ENCODE peak calls at places on chromosomes 3 and 15, in nine cellular contexts. C is astrocyte of the cerebellum; J is activated CD4-positive, alpha-beta T cell treated with anti-CD3 and anti-CD28 coated beads for 48 hours; D is activated CD4-positive, CD25-positive, alpha-beta regulatory T cell treated with anti-CD3 and anti-CD28 coated beads, Interleukin-2, amount 50 U/mL, for 72 hours; P is WTC11; U is stimulated activated CD8-positive, alpha-beta memory T cell treated with anti-CD3 and anti-CD28 coated beads, Interleukin-7, amount 100 ng/mL, for 24 hours; K is T-cell; E is kidney glomerular epithelial cell; T is lower leg skin. L is an unnamed sample.

GRCh38 chr3:47664519-47664918 is 85.9 kb upstream of the CSPG5 start:
- DNase-seq in C (no peak), J (no peak), D (no peak), P (no peak), U (no peak), K (no peak), E (no peak), T (no peak), L (no peak)

GRCh38 chr15:45199136-45199810 is 11.5 kb upstream of the SHF start:
- DNase-seq in C (no peak), J (peak; percentile 54), D (no peak), P (peak; percentile 29), U (no peak), K (peak; percentile 23), E (peak; percentile 69), T (no peak), L (peak; percentile 22)

GRCh38 chr3:126112531-126113237 is 28.8 kb upstream of the SLC41A3 start:
- DNase-seq in C (no peak), J (no peak), D (no peak), P (no peak), U (no peak), K (no peak), E (no peak), T (peak; percentile 83), L (no peak)

GRCh38 chr3:60309539-60310268 is 941.5 kb downstream of the FHIT start:
- DNase-seq in C (no peak), J (no peak), D (no peak), P (no peak), U (no peak), K (no peak), E (no peak), T (no peak), L (no peak)

GRCh38 chr15:68433551-68433950 is 1.6 kb upstream of the ITGA11 start:
- DNase-seq in C (no peak), J (no peak), D (no peak), P (no peak), U (no peak), K (no peak), E (no peak), T (peak; percentile 54), L (no peak)

GRCh38 chr15:96047255-96047931 is 283.1 kb upstream of the NR2F2 start:
- DNase-seq in C (peak; percentile 95), J (no peak), D (no peak), P (no peak), U (no peak), K (no peak), E (peak; percentile 95), T (no peak), L (no peak)

GRCh38 chr15:78767331-78767951 is 43.8 kb downstream of the ADAMTS7 start:
- DNase-seq in C (no peak), J (no peak), D (no peak), P (peak; percentile 28), U (no peak), K (no peak), E (no peak), T (peak; percentile 70), L (no peak)

GRCh38 chr15:90648137-90649070 is 68.7 kb upstream of the BLM start:
- DNase-seq in C (peak; percentile 62), J (peak; percentile 70), D (peak; percentile 57), P (peak; percentile 59), U (no peak), K (peak; percentile 46), E (peak; percentile 11), T (peak; percentile 96), L (peak; percentile 30)

GRCh38 chr3:192063570-192063969 is 602.6 kb downstream of the PYDC2 start:
- DNase-seq in C (no peak), J (no peak), D (no peak), P (peak; percentile 44), U (no peak), K (no peak), E (no peak), T (no peak), L (no peak)

GRCh38 chr3:145490088-145491055 is 670.6 kb downstream of the PLOD2 start:
- DNase-seq in C (no peak), J (no peak), D (no peak), P (no peak), U (no peak), K (no peak), E (no peak), T (no peak), L (no peak)

GRCh38 chr15:24823473-24823872 is 131.3 kb upstream of the SNRPN start:
- DNase-seq in C (no peak), J (no peak), D (no peak), P (peak; percentile 94), U (no peak), K (no peak), E (no peak), T (no peak), L (no peak)

GRCh38 chr3:185325946-185326791 is 36.8 kb upstream of the MAP3K13 start:
- DNase-seq in C (no peak), J (no peak), D (no peak), P (no peak), U (no peak), K (no peak), E (no peak), T (no peak), L (no peak)

GRCh38 chr3:100045696-100046095 is 68.6 kb downstream of the FILIP1L start:
- DNase-seq in C (no peak), J (no peak), D (no peak), P (peak; percentile 21), U (no peak), K (no peak), E (no peak), T (no peak), L (no peak)

GRCh38 chr3:66110840-66111239 is 72.1 kb upstream of the MAGI1 start:
- DNase-seq in C (no peak), J (no peak), D (no peak), P (peak; percentile 16), U (no peak), K (no peak), E (no peak), T (no peak), L (no peak)

GRCh38 chr15:100043069-100043641 is 298.6 kb downstream of the ADAMTS17 start:
- DNase-seq in C (peak; percentile 62), J (no peak), D (no peak), P (no peak), U (no peak), K (no peak), E (peak; percentile 87), T (no peak), L (no peak)

GRCh38 chr3:22170370-22170769 is 419.4 kb upstream of the ZNF385D start:
- DNase-seq in C (no peak), J (no peak), D (no peak), P (no peak), U (no peak), K (no peak), E (no peak), T (no peak), L (no peak)

GRCh38 chr15:50330921-50331320 is 24.1 kb downstream of the GABPB1 start:
- DNase-seq in C (no peak), J (no peak), D (no peak), P (no peak), U (no peak), K (no peak), E (no peak), T (no peak), L (no peak)

GRCh38 chr15:50275908-50276307 is 10.4 kb upstream of the HDC start:
- DNase-seq in C (no peak), J (no peak), D (no peak), P (no peak), U (no peak), K (no peak), E (no peak), T (no peak), L (no peak)

GRCh38 chr3:64595253-64595694 is 92.5 kb downstream of the ADAMTS9 start:
- DNase-seq in C (peak; percentile 99), J (no peak), D (no peak), P (no peak), U (no peak), K (no peak), E (no peak), T (no peak), L (no peak)

GRCh38 chr3:168049366-168049974 is 46.3 kb downstream of the GOLIM4 start:
- DNase-seq in C (peak; percentile 70), J (no peak), D (no peak), P (no peak), U (no peak), K (no peak), E (no peak), T (no peak), L (no peak)

GRCh38 chr3:58607816-58608215 is 30.6 kb upstream of the FAM107A start:
- DNase-seq in C (no peak), J (no peak), D (no peak), P (no peak), U (no peak), K (no peak), E (peak; percentile 74), T (no peak), L (no peak)

GRCh38 chr3:8627949-8628348 is 16.6 kb downstream of the SSUH2 start:
- DNase-seq in C (no peak), J (no peak), D (no peak), P (no peak), U (no peak), K (no peak), E (no peak), T (no peak), L (no peak)

GRCh38 chr3:89246326-89246725 is 138.9 kb downstream of the EPHA3 start:
- DNase-seq in C (no peak), J (no peak), D (no peak), P (peak; percentile 66), U (no peak), K (no peak), E (no peak), T (no peak), L (no peak)

GRCh38 chr3:111915905-111916304 is 56.8 kb downstream of the PHLDB2 start:
- DNase-seq in C (peak; percentile 67), J (no peak), D (no peak), P (no peak), U (no peak), K (no peak), E (peak; percentile 61), T (no peak), L (no peak)

GRCh38 chr3:193873802-193874201 is 262.1 kb upstream of the HES1 start:
- DNase-seq in C (no peak), J (no peak), D (no peak), P (no peak), U (no peak), K (no peak), E (no peak), T (no peak), L (no peak)

GRCh38 chr3:154730221-154730620 is 300.2 kb upstream of the GPR149 start:
- DNase-seq in C (no peak), J (no peak), D (no peak), P (no peak), U (no peak), K (no peak), E (no peak), T (no peak), L (no peak)

GRCh38 chr3:187012609-187013051 is 82.3 kb downstream of the ST6GAL1 start:
- DNase-seq in C (no peak), J (peak; percentile 61), D (peak; percentile 42), P (no peak), U (no peak), K (peak; percentile 56), E (peak; percentile 3), T (no peak), L (no peak)

GRCh38 chr3:160134964-160135363 is 90.3 kb upstream of the C3orf80 start:
- DNase-seq in C (peak; percentile 23), J (no peak), D (no peak), P (no peak), U (no peak), K (no peak), E (no peak), T (no peak), L (no peak)

GRCh38 chr3:129597792-129598381 is 8.6 kb downstream of the PLXND1 start:
- DNase-seq in C (no peak), J (no peak), D (no peak), P (no peak), U (no peak), K (no peak), E (no peak), T (no peak), L (no peak)

GRCh38 chr15:68581725-68582124 is 2.9 kb downstream of the CORO2B start:
- DNase-seq in C (no peak), J (no peak), D (no peak), P (no peak), U (no peak), K (no peak), E (no peak), T (no peak), L (no peak)

GRCh38 chr3:129836381-129837056 is 57.0 kb downstream of the TMCC1 start:
- DNase-seq in C (no peak), J (no peak), D (no peak), P (no peak), U (no peak), K (no peak), E (no peak), T (no peak), L (no peak)

L was measured in stimulated activated CD4-positive, alpha-beta T cell treated with anti-CD3 and anti-CD28 coated beads, TNF-alpha, amount 100 ng/mL, for 48 hours.